ENCODE peak calls at places on chromosomes 5 and 9, in seven cellular contexts. C is T-helper 2 cell; Z is C1 segment of cervical spinal cord; K is activated naive CD8-positive, alpha-beta T cell treated with anti-CD3 and anti-CD28 coated beads, Interleukin-2, amount 10 ng/mL, durations not matched to agents 7 days and 5 days; Y is aorta; P is activated naive CD4-positive, alpha-beta T cell; S is glomerular endothelial cell. A is an unnamed sample.

GRCh38 chr9:99595796-99596195 is 225.9 kb upstream of the NR4A3 start:
- DNase-seq in K (no peak), Y (no peak), S (no peak), Z (no peak), P (no peak), C (no peak), A (no peak)

GRCh38 chr9:114694719-114695269 is 12.8 kb upstream of the TEX48 start:
- DNase-seq in S (no peak), C (no peak), Z (no peak), P (no peak), Y (no peak), K (no peak), A (no peak)

GRCh38 chr5:139647406-139648204 is 544 bp upstream of the CXXC5 start:
- DNase-seq in C (no peak), Y (peak; percentile 47), P (no peak), S (no peak), K (peak; percentile 27), Z (no peak), A (peak; percentile 11)

GRCh38 chr5:78648359-78649219 is at the start of gene LHFPL2:
- DNase-seq in S (no peak), C (no peak), Z (peak; percentile 42), K (peak; percentile 47), Y (peak; percentile 86), P (no peak), A (peak; percentile 91)

GRCh38 chr5:56610093-56610698 is 205.2 kb upstream of the MAP3K1 start:
- DNase-seq in Z (no peak), S (no peak), Y (no peak), C (no peak), P (no peak), K (no peak), A (no peak)

GRCh38 chr5:130096488-130096887 is 192.2 kb downstream of the CHSY3 start:
- DNase-seq in Y (no peak), P (no peak), Z (no peak), C (no peak), S (no peak), K (no peak), A (no peak)

GRCh38 chr5:139640432-139641115 is 7.6 kb upstream of the CXXC5 start:
- DNase-seq in C (no peak), K (no peak), Z (no peak), Y (peak; percentile 29), S (no peak), P (no peak), A (peak; percentile 32)

GRCh38 chr5:23389543-23390215 is 117.7 kb upstream of the PRDM9 start:
- DNase-seq in Y (no peak), S (no peak), Z (no peak), K (no peak), C (no peak), P (no peak), A (no peak)

GRCh38 chr9:33943389-33943788 is 105.3 kb downstream of the UBAP2 start:
- DNase-seq in Z (no peak), K (no peak), P (no peak), C (no peak), Y (no peak), S (no peak), A (no peak)

GRCh38 chr9:113985968-113986585 is 92.0 kb downstream of the AMBP start:
- DNase-seq in C (no peak), Z (peak; percentile 23), P (no peak), K (no peak), S (peak; percentile 18), Y (no peak), A (no peak)

GRCh38 chr9:108784128-108784490 is 71.7 kb downstream of the ACTL7B start:
- DNase-seq in C (no peak), S (no peak), Y (no peak), K (no peak), Z (no peak), P (no peak), A (no peak)

GRCh38 chr5:82312373-82312856 is 34.3 kb upstream of the RPS23 start:
- DNase-seq in K (peak; percentile 34), Z (no peak), P (no peak), S (no peak), C (no peak), Y (peak; percentile 75), A (no peak)

A was measured in Right ventricle myocardium inferior.